ENCODE peak calls at places on chromosomes 12 and 14, in four cellular contexts. H is mesenchymal stem cell, D is neuronal stem cell, E is IMR-90. S is an unnamed sample.

GRCh38 chr14:54589843-54590242 is 22.9 kb downstream of the SAMD4A start:
- DNase-seq in H (peak), D (no peak), E (no peak), S (no peak)

GRCh38 chr12:58654021-58654420 is 266.3 kb downstream of the LRIG3 start:
- DNase-seq in H (no peak), D (no peak), E (no peak), S (no peak)

GRCh38 chr14:105066285-105067071 is 1.2 kb upstream of the GPR132 start:
- DNase-seq in H (no peak), D (no peak), E (no peak), S (no peak)

GRCh38 chr14:104777808-104778249 is 17.7 kb downstream of the AKT1 start:
- DNase-seq in H (no peak), D (no peak), E (no peak), S (no peak)

GRCh38 chr12:99067171-99067785 is 422.2 kb downstream of the APAF1 start:
- DNase-seq in H (no peak), D (no peak), E (no peak), S (no peak)

GRCh38 chr14:23377873-23378563 is 1.2 kb downstream of the CMTM5 start:
- DNase-seq in H (no peak), D (no peak), E (no peak), S (no peak)

GRCh38 chr14:50932592-50933500 is 11.4 kb downstream of the PYGL start:
- DNase-seq in H (no peak), D (no peak), E (peak), S (peak)

GRCh38 chr12:46219892-46220655 is 48.8 kb downstream of the SLC38A1 start:
- DNase-seq in H (peak), D (no peak), E (peak), S (peak)

GRCh38 chr12:29750131-29750927 is 33.4 kb downstream of the TMTC1 start:
- DNase-seq in H (no peak), D (no peak), E (peak), S (no peak)

GRCh38 chr14:57486767-57487379 is 6.8 kb downstream of the CCDC198 start:
- DNase-seq in H (peak), D (peak), E (peak), S (peak)

GRCh38 chr14:93343797-93344196 is 3.2 kb upstream of the COX8C start:
- DNase-seq in H (no peak), D (no peak), E (no peak), S (peak)

GRCh38 chr12:92608418-92609091 is 94.2 kb upstream of the PLEKHG7 start:
- DNase-seq in H (peak), D (peak), E (peak), S (peak)

GRCh38 chr12:67630373-67631088 is 18.0 kb upstream of the DYRK2 start:
- DNase-seq in H (peak), D (no peak), E (no peak), S (peak)

GRCh38 chr12:27290501-27291168 is 42.0 kb upstream of the BMAL2 start:
- DNase-seq in H (no peak), D (no peak), E (no peak), S (no peak)

GRCh38 chr12:55942055-55942454 is 11.1 kb downstream of the DGKA start:
- DNase-seq in H (no peak), D (no peak), E (no peak), S (no peak)

GRCh38 chr12:118424883-118425282 is 48.5 kb downstream of the SUDS3 start:
- DNase-seq in H (no peak), D (no peak), E (no peak), S (no peak)

GRCh38 chr12:93884794-93885460 is 207.8 kb downstream of the CRADD start:
- DNase-seq in H (peak), D (no peak), E (peak), S (peak)

GRCh38 chr12:76847260-76847659 is 31.6 kb downstream of the CSRP2 start:
- DNase-seq in H (no peak), D (no peak), E (no peak), S (no peak)

GRCh38 chr12:131085816-131086591 is 132.3 kb downstream of the ADGRD1 start:
- DNase-seq in H (no peak), D (no peak), E (no peak), S (no peak)

GRCh38 chr12:119419371-119419770 is 84.8 kb downstream of the CCDC60 start:
- DNase-seq in H (no peak), D (no peak), E (no peak), S (no peak)

GRCh38 chr14:55125403-55125802 is 3.6 kb upstream of the LGALS3 start:
- DNase-seq in H (no peak), D (no peak), E (no peak), S (no peak)

GRCh38 chr12:13022737-13023370 is 21.3 kb upstream of the FAM234B start:
- DNase-seq in H (no peak), D (no peak), E (peak), S (no peak)

GRCh38 chr12:29725587-29726320 is 58.0 kb downstream of the TMTC1 start:
- DNase-seq in H (peak), D (no peak), E (peak), S (no peak)

GRCh38 chr12:67720383-67720856 is 71.9 kb downstream of the DYRK2 start:
- DNase-seq in H (peak), D (no peak), E (peak), S (peak)

GRCh38 chr14:74514471-74514932 is 20.9 kb downstream of the ISCA2 start:
- DNase-seq in H (peak), D (no peak), E (peak), S (no peak)

GRCh38 chr12:124633269-124633953 is 66.0 kb upstream of the NCOR2 start:
- DNase-seq in H (no peak), D (no peak), E (peak), S (no peak)

GRCh38 chr12:100795193-100796179 is 910 bp downstream of the ANO4 start:
- DNase-seq in H (peak), D (no peak), E (no peak), S (peak)

GRCh38 chr12:100796616-100797015 is 2.0 kb downstream of the ANO4 start:
- DNase-seq in H (no peak), D (no peak), E (no peak), S (no peak)

GRCh38 chr12:100797246-100797645 is 2.7 kb downstream of the ANO4 start:
- DNase-seq in H (peak), D (peak), E (no peak), S (peak)

GRCh38 chr12:100793182-100793581 is 1.4 kb upstream of the ANO4 start:
- DNase-seq in H (peak), D (no peak), E (peak), S (peak)

DNA sequence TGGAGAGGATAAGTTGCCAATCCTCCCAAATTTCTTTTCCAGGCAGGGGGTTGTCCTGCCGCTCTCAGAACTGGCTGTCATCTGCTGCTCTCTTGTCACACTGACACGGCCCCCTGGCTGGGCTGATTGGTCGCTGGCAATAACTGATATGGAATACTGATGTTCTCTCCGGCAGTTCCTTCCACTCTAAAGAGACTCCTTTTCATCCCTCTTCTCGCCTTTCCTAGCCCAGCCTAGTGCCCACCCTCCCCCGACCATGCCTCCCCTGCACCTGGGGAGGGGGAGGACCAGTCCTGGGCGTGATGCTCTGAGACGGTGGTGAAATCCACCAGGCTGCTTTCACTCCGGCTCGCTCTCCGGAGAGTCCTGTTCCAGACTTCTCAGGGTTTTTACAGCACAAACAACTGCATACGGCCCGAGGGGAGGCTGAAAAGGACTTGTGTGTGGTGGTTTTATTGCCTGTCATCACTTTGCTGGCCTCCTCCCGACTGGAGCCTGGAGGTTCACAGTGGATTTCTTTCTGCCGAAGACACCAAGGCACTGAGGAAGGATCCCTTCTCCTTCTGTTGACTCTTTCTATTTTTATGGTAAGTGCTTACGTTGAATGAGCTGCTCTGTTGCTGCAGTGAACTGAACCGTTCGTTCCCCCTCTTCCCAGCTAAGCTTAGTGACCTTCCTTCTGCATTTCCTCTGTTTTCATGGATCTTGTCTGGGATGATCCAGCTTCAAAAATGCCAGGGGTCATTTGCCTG is at the start of gene ANO4:
- DNase-seq in H (peak), D (no peak), E (peak), S (peak)
- H4K8ac ChIP-seq in H (no peak), D (no peak), E (peak), S (no peak)

DNA sequence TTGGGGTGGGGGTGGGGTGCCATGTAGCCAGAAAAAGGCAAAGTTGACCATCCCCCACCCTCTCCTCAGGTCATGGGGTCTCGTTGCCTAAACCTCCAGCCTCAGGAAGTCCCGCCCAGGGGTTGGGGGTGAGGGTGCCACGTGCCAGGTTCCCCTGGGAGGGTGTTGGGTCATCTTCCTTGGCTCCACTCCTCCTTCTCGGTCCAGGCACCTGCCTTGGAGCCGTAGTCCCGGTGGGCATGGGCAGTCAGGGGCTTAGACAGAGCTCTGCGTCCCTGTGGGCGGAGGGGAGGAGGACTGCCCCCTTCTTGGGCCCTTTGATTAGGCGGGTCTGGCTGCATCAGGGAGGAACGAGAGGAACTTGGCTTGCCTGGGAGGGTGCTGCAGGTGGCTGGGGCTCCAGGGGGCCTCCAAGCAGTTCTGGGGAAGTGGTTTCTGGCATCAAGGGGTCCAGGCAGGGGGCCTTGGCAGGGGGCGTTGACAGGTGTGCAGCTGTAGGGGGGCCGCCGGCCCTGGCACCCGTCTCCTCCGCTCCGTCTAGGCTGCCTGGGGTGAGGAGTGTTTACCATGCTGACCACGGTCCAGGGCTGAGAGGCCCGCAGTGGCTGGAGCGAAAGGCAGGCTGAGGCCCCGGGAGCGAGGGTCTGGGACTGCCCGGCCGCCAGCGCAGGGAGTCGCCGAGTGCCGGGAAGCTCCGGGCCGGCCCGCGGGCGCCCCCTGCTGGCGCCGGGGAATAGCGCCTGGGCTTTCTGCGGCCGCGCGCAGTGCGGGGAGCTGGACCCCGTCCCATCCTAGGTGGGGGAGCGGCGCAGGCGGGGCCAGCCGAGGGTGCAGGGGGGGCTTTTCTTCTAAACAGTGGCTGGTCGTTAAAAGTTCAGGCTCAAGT is 7.9 kb downstream of the SETD1B start:
- DNase-seq in H (peak), D (peak), E (peak), S (peak)
- H4K8ac ChIP-seq in H (no peak), D (no peak), E (no peak), S (no peak)

GRCh38 chr14:99715266-99716000 is 31.3 kb downstream of the CYP46A1 start:
- DNase-seq in H (no peak), D (no peak), E (no peak), S (no peak)
- H4K8ac ChIP-seq in H (no peak), D (no peak), E (no peak), S (no peak)

GRCh38 chr12:65824314-65824563 is at the start of gene HMGA2:
- DNase-seq in H (no peak), D (peak), E (peak), S (no peak)
- H4K8ac ChIP-seq in H (peak), D (peak), E (peak), S (no peak)

GRCh38 chr12:64780220-64780530 is 21.0 kb upstream of the GNS start:
- DNase-seq in H (no peak), D (no peak), E (no peak), S (no peak)

GRCh38 chr12:64782181-64782580 is 23.0 kb upstream of the GNS start:
- DNase-seq in H (no peak), D (no peak), E (no peak), S (no peak)

GRCh38 chr12:64780531-64781373 is 21.5 kb upstream of the GNS start:
- DNase-seq in H (peak), D (peak), E (no peak), S (peak)

GRCh38 chr12:64779349-64779974 is 20.3 kb upstream of the GNS start:
- DNase-seq in H (no peak), D (no peak), E (no peak), S (no peak)

GRCh38 chr12:64781374-64782029 is 22.3 kb upstream of the GNS start:
- DNase-seq in H (no peak), D (peak), E (no peak), S (peak)
- H4K8ac ChIP-seq in H (no peak), D (no peak), E (no peak), S (no peak)

GRCh38 chr12:39369756-39370155 is 73.2 kb downstream of the KIF21A start:
- DNase-seq in H (no peak), D (no peak), E (no peak), S (no peak)

GRCh38 chr12:39368096-39368495 is 74.8 kb downstream of the KIF21A start:
- DNase-seq in H (peak), D (no peak), E (no peak), S (no peak)

GRCh38 chr12:39365364-39366001 is 77.4 kb downstream of the KIF21A start:
- DNase-seq in H (no peak), D (no peak), E (no peak), S (no peak)

GRCh38 chr12:39367494-39367893 is 75.4 kb downstream of the KIF21A start:
- DNase-seq in H (no peak), D (no peak), E (no peak), S (no peak)

DNA sequence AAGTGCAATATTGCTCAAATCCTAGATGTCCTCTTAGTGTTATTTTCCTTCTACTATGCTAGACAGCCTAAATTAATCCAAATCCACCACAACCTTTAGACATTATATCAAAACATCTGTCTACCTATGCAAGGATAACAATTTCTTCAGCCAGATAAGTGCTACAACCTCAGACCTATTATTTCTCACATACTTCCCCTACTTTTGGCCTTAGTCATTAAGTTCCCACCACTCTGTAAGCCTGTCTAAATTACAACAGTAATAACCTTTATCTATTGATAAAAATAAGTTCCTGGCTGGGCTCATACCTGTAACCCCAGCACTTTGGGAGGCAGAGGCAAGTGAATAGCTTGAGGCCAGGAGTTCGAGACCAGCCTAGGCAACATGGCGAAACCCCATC is 74.0 kb downstream of the KIF21A start:
- DNase-seq in H (no peak), D (no peak), E (no peak), S (no peak)
- H4K8ac ChIP-seq in H (no peak), D (no peak), E (no peak), S (no peak)

S was measured in mesendoderm.